ENCODE peak calls at places on chromosome 3, in four cellular contexts. One of them, this sample, is unnamed.
A peak's percentile ranks its signal among the peaks of the same experiment; 100 is the strongest.

GRCh38 chr3:63880653-63881052 is 17.0 kb downstream of the ATXN7 start:
- DNase-seq in cardiac fibroblast: no peak
- DNase-seq in heart right ventricle: no peak
- DNase-seq in BJ: no peak
- DNase-seq in this sample: no peak

GRCh38 chr3:33789183-33789954 is 9.1 kb upstream of the PDCD6IP start:
- DNase-seq in cardiac fibroblast: no peak
- DNase-seq in heart right ventricle: no peak
- DNase-seq in BJ: no peak
- DNase-seq in this sample: no peak

GRCh38 chr3:126493731-126494130 is 18.0 kb upstream of the ZXDC start:
- DNase-seq in cardiac fibroblast: no peak
- DNase-seq in heart right ventricle: no peak
- DNase-seq in BJ: no peak
- DNase-seq in this sample: no peak

GRCh38 chr3:14525685-14526631 is 14.2 kb downstream of the GRIP2 start:
- DNase-seq in cardiac fibroblast: peak; percentile 43
- DNase-seq in heart right ventricle: no peak
- DNase-seq in BJ: peak; percentile 18
- DNase-seq in this sample: peak; percentile 41

GRCh38 chr3:109268181-109268580 is 48.1 kb downstream of the DPPA2 start:
- DNase-seq in cardiac fibroblast: no peak
- DNase-seq in heart right ventricle: no peak
- DNase-seq in BJ: no peak
- DNase-seq in this sample: no peak

GRCh38 chr3:153052096-153052460 is 109.9 kb upstream of the RAP2B start:
- DNase-seq in cardiac fibroblast: peak; percentile 86
- DNase-seq in heart right ventricle: peak; percentile 10
- DNase-seq in BJ: peak; percentile 74
- DNase-seq in this sample: no peak

GRCh38 chr3:195221876-195222617 is 48.9 kb downstream of the XXYLT1 start:
- DNase-seq in cardiac fibroblast: no peak
- DNase-seq in heart right ventricle: no peak
- DNase-seq in BJ: no peak
- DNase-seq in this sample: peak; percentile 12

GRCh38 chr3:41002104-41002503 is 197.2 kb upstream of the CTNNB1 start:
- DNase-seq in cardiac fibroblast: no peak
- DNase-seq in heart right ventricle: no peak
- DNase-seq in BJ: no peak
- DNase-seq in this sample: no peak

GRCh38 chr3:131849640-131850039 is 185.2 kb downstream of the CPNE4 start:
- DNase-seq in cardiac fibroblast: no peak
- DNase-seq in heart right ventricle: no peak
- DNase-seq in BJ: no peak
- DNase-seq in this sample: no peak

GRCh38 chr3:50146316-50146901 is 8.7 kb upstream of the SEMA3F start:
- DNase-seq in cardiac fibroblast: no peak
- DNase-seq in heart right ventricle: no peak
- DNase-seq in BJ: no peak
- DNase-seq in this sample: no peak

GRCh38 chr3:71189480-71189879 is 394.0 kb downstream of the FOXP1 start:
- DNase-seq in cardiac fibroblast: no peak
- DNase-seq in heart right ventricle: no peak
- DNase-seq in BJ: no peak
- DNase-seq in this sample: no peak

GRCh38 chr3:156817931-156818765 is 8.0 kb upstream of the LEKR1 start:
- DNase-seq in cardiac fibroblast: no peak
- DNase-seq in heart right ventricle: no peak
- DNase-seq in BJ: no peak
- DNase-seq in this sample: no peak

GRCh38 chr3:307182-307581 is 110.6 kb downstream of the CHL1 start:
- DNase-seq in cardiac fibroblast: no peak
- DNase-seq in heart right ventricle: no peak
- DNase-seq in BJ: no peak
- DNase-seq in this sample: no peak

GRCh38 chr3:142543307-142543706 is 35.2 kb downstream of the ATR start:
- DNase-seq in cardiac fibroblast: no peak
- DNase-seq in heart right ventricle: no peak
- DNase-seq in BJ: no peak
- DNase-seq in this sample: no peak

GRCh38 chr3:111874177-111874820 is 15.2 kb downstream of the PHLDB2 start:
- DNase-seq in cardiac fibroblast: peak; percentile 34
- DNase-seq in heart right ventricle: no peak
- DNase-seq in BJ: no peak
- DNase-seq in this sample: no peak

GRCh38 chr3:156291269-156292123 is 171.1 kb downstream of the KCNAB1 start:
- DNase-seq in cardiac fibroblast: no peak
- DNase-seq in heart right ventricle: no peak
- DNase-seq in BJ: no peak
- DNase-seq in this sample: no peak

GRCh38 chr3:69770219-69770618 is 31.0 kb downstream of the MITF start:
- DNase-seq in cardiac fibroblast: no peak
- DNase-seq in heart right ventricle: no peak
- DNase-seq in BJ: no peak
- DNase-seq in this sample: no peak

GRCh38 chr3:48990636-48991421 is 788 bp downstream of the P4HTM start:
- DNase-seq in cardiac fibroblast: peak; percentile 28
- DNase-seq in heart right ventricle: peak; percentile 28
- DNase-seq in BJ: no peak
- DNase-seq in this sample: peak; percentile 55

GRCh38 chr3:177478170-177478859 is 281.0 kb upstream of the TBL1XR1 start:
- DNase-seq in cardiac fibroblast: peak; percentile 99
- DNase-seq in heart right ventricle: peak; percentile 25
- DNase-seq in BJ: peak; percentile 99
- DNase-seq in this sample: no peak

GRCh38 chr3:170414202-170414663 is 4.4 kb upstream of the CLDN11 start:
- DNase-seq in cardiac fibroblast: peak; percentile 91
- DNase-seq in heart right ventricle: peak; percentile 25
- DNase-seq in BJ: peak; percentile 95
- DNase-seq in this sample: no peak

GRCh38 chr3:8629151-8630021 is 15.2 kb downstream of the SSUH2 start:
- DNase-seq in cardiac fibroblast: peak; percentile 85
- DNase-seq in heart right ventricle: no peak
- DNase-seq in BJ: peak; percentile 77
- DNase-seq in this sample: no peak

GRCh38 chr3:141405025-141405424 is 36.7 kb downstream of the ZBTB38 start:
- DNase-seq in cardiac fibroblast: no peak
- DNase-seq in heart right ventricle: no peak
- DNase-seq in BJ: no peak
- DNase-seq in this sample: no peak

GRCh38 chr3:182682263-182683229 is 110.8 kb upstream of the ATP11B start:
- DNase-seq in cardiac fibroblast: peak; percentile 43
- DNase-seq in heart right ventricle: peak; percentile 15
- DNase-seq in BJ: no peak
- DNase-seq in this sample: peak; percentile 32

GRCh38 chr3:136678981-136679380 is 73.2 kb downstream of the STAG1 start:
- DNase-seq in cardiac fibroblast: peak; percentile 39
- DNase-seq in heart right ventricle: no peak
- DNase-seq in BJ: no peak
- DNase-seq in this sample: no peak

GRCh38 chr3:184387174-184387714 is 7.4 kb downstream of the CHRD start:
- DNase-seq in cardiac fibroblast: no peak
- DNase-seq in heart right ventricle: no peak
- DNase-seq in BJ: no peak
- DNase-seq in this sample: no peak

GRCh38 chr3:28980131-28980530 is 300.7 kb upstream of the RBMS3 start:
- DNase-seq in cardiac fibroblast: no peak
- DNase-seq in heart right ventricle: no peak
- DNase-seq in BJ: no peak
- DNase-seq in this sample: no peak

GRCh38 chr3:149623819-149624218 is 34.0 kb downstream of the WWTR1 start:
- DNase-seq in cardiac fibroblast: no peak
- DNase-seq in heart right ventricle: no peak
- DNase-seq in BJ: no peak
- DNase-seq in this sample: no peak

GRCh38 chr3:187744169-187745151 is 808 bp downstream of the BCL6 start:
- DNase-seq in cardiac fibroblast: peak; percentile 70
- DNase-seq in heart right ventricle: peak; percentile 70
- DNase-seq in BJ: no peak
- DNase-seq in this sample: peak; percentile 85

GRCh38 chr3:140834266-140835037 is 107.2 kb upstream of the SLC25A36 start:
- DNase-seq in cardiac fibroblast: no peak
- DNase-seq in heart right ventricle: no peak
- DNase-seq in BJ: no peak
- DNase-seq in this sample: no peak

GRCh38 chr3:61589856-61590255 is 28.5 kb downstream of the PTPRG start:
- DNase-seq in cardiac fibroblast: peak; percentile 32
- DNase-seq in heart right ventricle: no peak
- DNase-seq in BJ: no peak
- DNase-seq in this sample: no peak

GRCh38 chr3:12560505-12561188 is 3.8 kb downstream of the MKRN2 start:
- DNase-seq in cardiac fibroblast: no peak
- DNase-seq in heart right ventricle: no peak
- DNase-seq in BJ: no peak
- DNase-seq in this sample: no peak

GRCh38 chr3:107662586-107662985 is 139.8 kb downstream of the BBX start:
- DNase-seq in cardiac fibroblast: no peak
- DNase-seq in heart right ventricle: no peak
- DNase-seq in BJ: no peak
- DNase-seq in this sample: no peak

GRCh38 chr3:24235121-24235520 is 259.5 kb downstream of the THRB start:
- DNase-seq in cardiac fibroblast: no peak
- DNase-seq in heart right ventricle: no peak
- DNase-seq in BJ: no peak
- DNase-seq in this sample: no peak

GRCh38 chr3:61360297-61360696 is 109.0 kb upstream of the FHIT start:
- DNase-seq in cardiac fibroblast: no peak
- DNase-seq in heart right ventricle: no peak
- DNase-seq in BJ: no peak
- DNase-seq in this sample: no peak

GRCh38 chr3:171132873-171133272 is 106.4 kb upstream of the SLC2A2 start:
- DNase-seq in cardiac fibroblast: peak; percentile 41
- DNase-seq in heart right ventricle: no peak
- DNase-seq in BJ: peak; percentile 52
- DNase-seq in this sample: no peak

GRCh38 chr3:107117922-107118576 is 259.2 kb upstream of the CCDC54 start:
- DNase-seq in cardiac fibroblast: peak; percentile 90
- DNase-seq in heart right ventricle: peak; percentile 58
- DNase-seq in BJ: peak; percentile 5
- DNase-seq in this sample: peak; percentile 61

GRCh38 chr3:53130179-53131135 is at the start of gene RFT1:
- DNase-seq in cardiac fibroblast: peak; percentile 97
- DNase-seq in heart right ventricle: peak; percentile 99
- DNase-seq in BJ: peak; percentile 64
- DNase-seq in this sample: peak; percentile 96
- TF ChIP-seq CTCF in cardiac fibroblast: peak; percentile 13
- TF ChIP-seq CTCF in heart right ventricle: peak; percentile 36
- TF ChIP-seq CTCF in BJ: peak; percentile 27
- TF ChIP-seq CTCF in this sample: no peak

GRCh38 chr3:16516695-16517481 is 3.4 kb upstream of the RFTN1 start:
- DNase-seq in cardiac fibroblast: peak; percentile 83
- DNase-seq in heart right ventricle: peak; percentile 55
- DNase-seq in BJ: no peak
- DNase-seq in this sample: peak; percentile 72
- TF ChIP-seq CTCF in cardiac fibroblast: peak; percentile 56
- TF ChIP-seq CTCF in heart right ventricle: peak; percentile 67
- TF ChIP-seq CTCF in BJ: peak; percentile 77
- TF ChIP-seq CTCF in this sample: peak; percentile 37

DNA sequence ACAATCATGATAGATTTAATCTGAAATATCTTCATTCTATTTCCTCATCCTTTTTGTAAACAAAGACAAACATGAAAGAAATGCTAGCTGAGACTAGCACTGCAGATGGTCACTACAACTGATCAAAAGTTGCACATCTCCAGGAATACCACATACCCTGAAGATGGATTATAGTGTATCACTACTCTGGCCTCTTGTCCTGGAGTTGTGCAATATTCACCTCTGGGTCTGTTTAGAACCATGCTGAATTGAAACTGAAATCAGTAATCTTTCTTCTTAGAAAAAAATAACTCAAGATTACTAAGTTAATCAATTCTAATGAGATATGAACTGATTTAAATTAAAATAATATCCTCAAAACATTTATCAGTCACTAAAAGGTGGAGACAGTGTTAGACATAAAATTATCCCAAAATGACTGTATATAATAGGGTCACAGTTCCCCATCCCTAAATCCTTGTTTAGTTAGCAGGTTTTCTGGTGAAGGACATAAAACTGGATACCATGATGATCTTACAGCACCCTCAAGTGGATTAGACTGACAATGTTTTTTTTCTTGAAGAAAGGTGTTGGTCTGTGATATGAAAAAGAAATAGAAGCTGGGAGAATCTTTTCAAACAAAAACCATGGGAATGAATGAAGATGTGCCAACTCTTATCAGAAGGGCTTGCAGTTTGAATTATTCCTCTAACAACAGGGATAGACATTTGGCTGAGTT is 7.2 kb upstream of the TTC14 start:
- DNase-seq in cardiac fibroblast: peak; percentile 55
- DNase-seq in heart right ventricle: no peak
- DNase-seq in BJ: no peak
- DNase-seq in this sample: no peak
- TF ChIP-seq CTCF in cardiac fibroblast: peak; percentile 50
- TF ChIP-seq CTCF in heart right ventricle: no peak
- TF ChIP-seq CTCF in BJ: peak; percentile 21
- TF ChIP-seq CTCF in this sample: peak; percentile 38

DNA sequence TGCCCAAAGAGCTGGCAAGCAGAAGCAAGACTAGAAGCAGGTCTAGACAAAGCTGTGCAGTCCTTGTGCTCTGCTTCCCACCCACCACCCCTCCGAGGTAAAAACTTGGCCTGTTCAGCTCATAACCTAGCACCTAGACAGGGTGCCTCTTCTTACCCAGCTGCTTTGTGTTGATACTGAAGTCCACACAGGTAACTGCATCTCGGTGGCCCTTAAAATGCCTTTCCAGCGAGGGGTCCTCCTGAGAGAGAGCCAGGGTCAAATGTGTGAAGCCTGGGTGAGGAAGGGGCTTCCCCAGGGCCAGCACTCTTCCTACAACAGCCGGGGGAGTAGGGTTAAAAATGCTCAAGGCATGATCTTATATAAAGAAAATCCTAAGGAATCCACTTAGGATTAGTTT is 3.4 kb downstream of the POC1A start:
- DNase-seq in cardiac fibroblast: no peak
- DNase-seq in heart right ventricle: no peak
- DNase-seq in BJ: no peak
- DNase-seq in this sample: no peak
- TF ChIP-seq CTCF in cardiac fibroblast: no peak
- TF ChIP-seq CTCF in heart right ventricle: no peak
- TF ChIP-seq CTCF in BJ: no peak
- TF ChIP-seq CTCF in this sample: no peak

DNA sequence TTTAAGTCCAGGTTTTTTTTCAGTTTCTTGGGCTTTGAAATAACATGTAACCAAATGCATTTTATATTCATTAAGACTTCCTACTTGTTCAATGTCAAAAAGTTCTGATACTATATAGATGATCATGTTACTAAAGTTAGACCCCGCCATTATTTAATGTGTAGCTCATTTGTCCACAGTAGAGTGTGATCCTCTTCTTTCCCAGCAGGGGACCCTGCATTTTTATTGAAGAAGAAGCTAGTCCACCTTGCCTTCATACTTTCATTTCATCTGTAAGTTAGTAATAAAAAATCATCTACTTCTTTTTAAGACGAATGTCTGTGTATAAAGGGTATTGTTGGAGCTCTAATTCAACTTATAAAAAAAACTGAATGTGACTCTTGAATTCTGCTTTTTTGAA is 404.6 kb downstream of the SI start:
- DNase-seq in cardiac fibroblast: no peak
- DNase-seq in heart right ventricle: no peak
- DNase-seq in BJ: no peak
- DNase-seq in this sample: no peak
- TF ChIP-seq CTCF in cardiac fibroblast: no peak
- TF ChIP-seq CTCF in heart right ventricle: no peak
- TF ChIP-seq CTCF in BJ: no peak
- TF ChIP-seq CTCF in this sample: no peak

This sample was measured in ovary.